ENCODE peak calls at places on chromosomes 5 and 9, in six cellular contexts. S is ecto neural progenitor cell, I is caudate nucleus, G is fibroblast of the aortic adventitia, Q is ELR, N is iris pigment epithelial cell. A is an unnamed sample.

GRCh38 chr5:43041669-43042175 is 1.6 kb upstream of the ANXA2R start:
- DNase-seq in S (no peak), I (peak; percentile 67), G (peak; percentile 91), Q (peak; percentile 88), N (peak; percentile 95), A (peak; percentile 76)

GRCh38 chr9:137317979-137318511 is 16.0 kb upstream of the NRARP start:
- DNase-seq in G (no peak), Q (no peak), I (no peak), N (no peak), S (no peak), A (no peak)

GRCh38 chr9:133367221-133367620 is 8.6 kb downstream of the SURF4 start:
- DNase-seq in G (no peak), I (no peak), Q (no peak), S (no peak), N (no peak), A (no peak)

GRCh38 chr5:143011621-143012020 is 241.4 kb downstream of the ARHGAP26 start:
- DNase-seq in Q (peak; percentile 27), S (no peak), G (peak; percentile 67), I (no peak), N (peak; percentile 92), A (no peak)

GRCh38 chr5:67578011-67578410 is 381.4 kb upstream of the CD180 start:
- DNase-seq in S (no peak), N (peak; percentile 7), Q (no peak), G (no peak), I (no peak), A (no peak)

GRCh38 chr5:57438162-57438561 is 44.4 kb downstream of the ACTBL2 start:
- DNase-seq in S (no peak), G (no peak), Q (peak; percentile 52), I (no peak), N (peak; percentile 64), A (no peak)

GRCh38 chr5:93053825-93054224 is 527.2 kb downstream of the NR2F1-AS1 start:
- DNase-seq in I (no peak), Q (peak; percentile 20), S (no peak), G (peak; percentile 31), N (peak; percentile 87), A (no peak)

GRCh38 chr9:89723696-89724095 is 118.9 kb downstream of the GADD45G start:
- DNase-seq in I (no peak), G (no peak), N (no peak), S (no peak), Q (no peak), A (no peak)

GRCh38 chr5:417301-417700 is 25.7 kb upstream of the EXOC3 start:
- DNase-seq in Q (no peak), S (no peak), I (no peak), N (no peak), G (no peak), A (no peak)

GRCh38 chr5:90983148-90983547 is 400.0 kb downstream of the ARRDC3 start:
- DNase-seq in S (no peak), Q (peak; percentile 42), G (peak; percentile 82), N (peak; percentile 99), I (no peak), A (peak; percentile 74)

GRCh38 chr9:12784461-12785250 is 9.8 kb downstream of the LURAP1L start:
- DNase-seq in S (no peak), I (no peak), G (peak; percentile 78), Q (peak; percentile 97), N (peak; percentile 97), A (peak; percentile 95)

GRCh38 chr5:174951151-174951780 is 226.9 kb downstream of the MSX2 start:
- DNase-seq in N (peak; percentile 67), S (peak; percentile 69), Q (peak; percentile 69), I (peak; percentile 26), G (peak; percentile 80), A (peak; percentile 84)

GRCh38 chr5:172559004-172559932 is 81.8 kb upstream of the NEURL1B start:
- DNase-seq in N (peak; percentile 96), S (no peak), Q (peak; percentile 82), G (peak; percentile 95), I (no peak), A (no peak)

GRCh38 chr9:136852664-136853595 is 784 bp downstream of the MAMDC4 start:
- DNase-seq in I (no peak), N (no peak), Q (no peak), G (no peak), S (no peak), A (peak; percentile 45)

GRCh38 chr5:176490291-176490690 is 42.1 kb downstream of the FAF2 start:
- DNase-seq in N (no peak), Q (no peak), G (no peak), S (no peak), I (no peak), A (no peak)

GRCh38 chr5:113205323-113205722 is 228.7 kb downstream of the DCP2 start:
- DNase-seq in I (no peak), N (peak; percentile 59), G (no peak), Q (no peak), S (no peak), A (no peak)

GRCh38 chr5:120576588-120576987 is 112.5 kb downstream of the PRR16 start:
- DNase-seq in Q (no peak), S (no peak), I (no peak), G (no peak), N (no peak), A (no peak)

GRCh38 chr9:129383005-129383414 is 204.9 kb upstream of the IER5L start:
- DNase-seq in N (no peak), Q (no peak), S (peak; percentile 55), I (no peak), G (no peak), A (peak; percentile 89)

A was measured in islet precursor cell.